ENCODE peak calls at places on chromosomes 12 and 14, in ten cellular contexts. N is GM23338, C is type B pancreatic cell, T is tibial nerve, V is Calu3, H is astrocyte of the spinal cord, M is heart right ventricle, X is AG09309, W is WERI-Rb-1, P is tibial artery. I is an unnamed sample.

GRCh38 chr14:25696176-25696575 is 646.2 kb upstream of the STXBP6 start:
- DNase-seq in N (no peak), C (no peak), T (no peak), V (no peak), H (no peak), M (no peak), X (no peak), W (no peak), P (no peak), I (no peak)

GRCh38 chr12:94286580-94287244 is 138.3 kb downstream of the PLXNC1 start:
- DNase-seq in N (no peak), C (no peak), T (no peak), V (no peak), H (no peak), M (no peak), X (no peak), W (no peak), P (no peak), I (no peak)

GRCh38 chr12:52164624-52165023 is 27.2 kb downstream of the KRT80 start:
- DNase-seq in N (no peak), C (no peak), T (no peak), V (no peak), H (no peak), M (no peak), X (no peak), W (no peak), P (no peak), I (no peak)

GRCh38 chr14:99757331-99758070 is 35.7 kb upstream of the EML1 start:
- DNase-seq in N (no peak), C (no peak), T (no peak), V (no peak), H (peak; percentile 95), M (no peak), X (peak; percentile 100), W (no peak), P (peak; percentile 58), I (no peak)

GRCh38 chr12:79121486-79121885 is 256.9 kb downstream of the SYT1 start:
- DNase-seq in N (peak; percentile 53), C (no peak), T (no peak), V (peak; percentile 14), H (no peak), M (no peak), X (no peak), W (peak; percentile 8), P (no peak), I (no peak)

GRCh38 chr12:52260351-52261210 is 13.9 kb upstream of the KRT86 start:
- DNase-seq in N (no peak), C (no peak), T (no peak), V (no peak), H (peak; percentile 70), M (no peak), X (no peak), W (no peak), P (no peak), I (no peak)

GRCh38 chr12:4628406-4628805 is 20.4 kb downstream of the AKAP3 start:
- DNase-seq in N (no peak), C (no peak), T (no peak), V (no peak), H (no peak), M (no peak), X (no peak), W (no peak), P (no peak), I (no peak)

GRCh38 chr12:81095470-81096232 is 17.8 kb downstream of the ACSS3 start:
- DNase-seq in N (no peak), C (no peak), T (no peak), V (no peak), H (no peak), M (no peak), X (no peak), W (no peak), P (no peak), I (no peak)

GRCh38 chr14:95046711-95047681 is 110.3 kb downstream of the DICER1 start:
- DNase-seq in N (no peak), C (no peak), T (no peak), V (no peak), H (no peak), M (no peak), X (no peak), W (peak; percentile 22), P (peak; percentile 48), I (no peak)

GRCh38 chr12:46959484-46959883 is 119.9 kb upstream of the PCED1B start:
- DNase-seq in N (no peak), C (no peak), T (no peak), V (no peak), H (peak; percentile 75), M (no peak), X (peak; percentile 84), W (no peak), P (no peak), I (no peak)

GRCh38 chr12:18859400-18859799 is 121.5 kb downstream of the CAPZA3 start:
- DNase-seq in N (no peak), C (no peak), T (no peak), V (no peak), H (no peak), M (no peak), X (no peak), W (no peak), P (no peak), I (no peak)

GRCh38 chr12:55926738-55927587 is 731 bp downstream of the PYM1 start:
- DNase-seq in N (peak; percentile 96), C (peak; percentile 89), T (peak; percentile 81), V (peak; percentile 94), H (peak; percentile 97), M (peak; percentile 91), X (peak; percentile 66), W (peak; percentile 91), P (peak; percentile 94), I (peak; percentile 95)

GRCh38 chr14:47715330-47715729 is 39.9 kb upstream of the MDGA2 start:
- DNase-seq in N (no peak), C (no peak), T (no peak), V (no peak), H (peak; percentile 23), M (no peak), X (no peak), W (no peak), P (no peak), I (no peak)

GRCh38 chr12:88417531-88417930 is 162.7 kb downstream of the KITLG start:
- DNase-seq in N (no peak), C (no peak), T (no peak), V (no peak), H (no peak), M (no peak), X (no peak), W (no peak), P (no peak), I (no peak)

DNA sequence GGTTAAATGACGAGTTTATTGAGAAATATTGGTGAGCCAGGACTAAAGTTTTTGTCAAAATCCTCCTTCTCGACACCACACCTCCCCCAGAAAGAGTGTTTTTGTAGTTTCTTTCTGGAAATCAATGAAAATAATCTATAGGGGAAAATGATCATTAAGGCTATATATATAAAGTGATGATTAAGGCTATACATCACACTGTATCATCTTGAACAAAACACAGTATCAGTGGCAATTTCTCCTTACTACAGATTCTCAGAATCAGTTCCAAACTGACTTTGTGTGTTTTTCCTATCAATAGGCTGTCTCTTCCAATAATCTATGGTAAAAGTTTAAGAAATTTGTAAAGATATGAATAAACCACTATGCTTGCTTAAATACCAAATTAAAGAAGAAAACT is 81.7 kb downstream of the IFNG-AS1 start:
- DNase-seq in N (no peak), C (no peak), T (no peak), V (no peak), H (no peak), M (no peak), X (no peak), W (no peak), P (no peak), I (no peak)
- TF ChIP-seq CTCF in N (no peak), C (no peak), T (no peak), V (no peak), H (no peak), M (no peak), X (no peak), W (no peak), P (no peak), I (no peak)

DNA sequence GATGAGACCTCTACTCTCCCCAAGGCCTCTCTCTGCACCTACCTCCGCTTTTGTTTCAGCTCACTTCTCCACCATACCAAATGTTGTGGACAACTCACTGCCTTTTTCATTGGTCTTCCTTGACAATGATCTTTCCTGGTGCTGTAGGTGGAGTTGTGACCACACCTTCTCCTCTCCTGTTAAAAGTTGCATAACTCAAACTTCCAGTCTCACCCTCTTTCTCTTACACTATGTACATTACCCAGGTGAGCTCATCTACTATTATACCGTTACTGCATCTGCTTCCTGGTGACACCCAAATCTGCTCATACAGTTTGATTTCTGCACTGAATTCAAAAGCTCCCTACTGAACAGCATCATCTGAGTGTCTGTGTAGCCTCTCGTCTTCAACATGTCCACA is 542.8 kb downstream of the GALC start:
- DNase-seq in N (no peak), C (no peak), T (no peak), V (no peak), H (no peak), M (no peak), X (no peak), W (no peak), P (no peak), I (no peak)
- TF ChIP-seq CTCF in N (no peak), C (no peak), T (no peak), V (no peak), H (no peak), M (no peak), X (no peak), W (no peak), P (no peak), I (no peak)

DNA sequence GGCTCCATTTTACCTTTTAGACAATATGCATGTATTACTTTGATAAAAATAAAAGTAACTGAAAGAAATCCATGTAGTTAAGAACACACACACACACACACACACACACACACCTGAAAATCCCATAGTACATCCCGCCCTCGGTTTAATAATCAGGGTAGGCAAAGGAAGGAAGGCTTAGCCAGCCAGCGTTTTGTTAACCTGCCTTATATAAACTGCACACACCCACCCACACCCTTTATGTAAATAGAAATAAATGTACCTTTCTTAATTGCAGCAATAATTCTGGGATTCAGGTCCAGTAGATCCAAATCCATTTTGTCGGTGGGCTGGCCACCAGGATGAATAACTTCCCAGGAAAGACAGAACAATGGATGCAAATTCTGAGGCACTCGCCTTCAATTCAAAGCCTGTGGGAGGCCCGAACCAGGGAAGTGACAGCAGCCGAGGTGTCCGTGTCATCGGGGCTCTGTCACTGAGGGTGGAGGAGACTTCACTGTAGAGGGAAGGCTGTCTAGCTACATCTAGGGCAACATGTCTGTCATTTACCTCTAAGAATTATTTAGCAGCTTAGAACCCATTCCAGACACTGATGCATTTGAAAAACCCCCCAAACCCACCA is 4.4 kb downstream of the XRCC3 start:
- DNase-seq in N (no peak), C (no peak), T (no peak), V (no peak), H (no peak), M (no peak), X (no peak), W (no peak), P (no peak), I (no peak)
- TF ChIP-seq CTCF in N (no peak), C (no peak), T (no peak), V (no peak), H (no peak), M (no peak), X (no peak), W (no peak), P (no peak), I (no peak)

DNA sequence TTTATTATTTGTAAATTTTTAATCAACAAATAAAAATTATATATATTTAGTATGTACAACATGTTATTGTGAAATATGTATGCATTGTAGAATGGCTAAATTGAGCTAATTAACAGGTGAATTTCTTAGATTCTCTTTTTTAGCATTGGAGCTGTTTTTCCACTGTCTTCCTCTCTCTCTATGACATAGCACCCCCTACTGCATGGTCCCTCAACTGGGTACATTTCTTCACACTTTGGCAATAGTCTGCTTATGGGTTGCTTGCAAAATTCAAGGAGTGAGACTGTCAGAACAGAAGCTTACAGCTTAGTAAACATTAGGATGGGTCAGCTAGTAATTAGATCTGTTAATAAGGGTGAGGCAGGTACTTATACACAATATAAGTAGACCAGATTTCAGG is 658.5 kb upstream of the MGAT4C start:
- DNase-seq in N (peak; percentile 67), C (no peak), T (no peak), V (peak; percentile 56), H (peak; percentile 56), M (no peak), X (no peak), W (peak; percentile 23), P (no peak), I (no peak)
- TF ChIP-seq CTCF in N (peak; percentile 82), C (peak; percentile 66), T (peak; percentile 8), V (peak; percentile 44), H (peak; percentile 73), M (peak; percentile 49), X (peak; percentile 15), W (peak; percentile 42), P (peak; percentile 37), I (peak; percentile 83)

I was measured in D721Med.